ENCODE peak calls at places on chromosomes 2 and 18, in nine cellular contexts. A is astrocyte of the spinal cord, B is psoas muscle, D is endothelial cell, L is fibroblast of the aortic adventitia, Z is lower leg skin, O is heart right ventricle, F is cardiac fibroblast, P is HFF-Myc. G is an unnamed sample.

GRCh38 chr2:108288534-108289106 is at the start of gene SULT1C2:
- DNase-seq in O (no peak), L (no peak), P (no peak), F (no peak), Z (no peak), A (peak), B (no peak), D (peak), G (no peak)

GRCh38 chr2:219736196-219736595 is 108.8 kb downstream of the SLC4A3 start:
- DNase-seq in F (peak), D (peak), B (no peak), A (peak), P (peak), O (no peak), Z (no peak), L (peak), G (peak)

GRCh38 chr2:187573722-187574121 is 19.5 kb upstream of the TFPI start:
- DNase-seq in F (no peak), A (no peak), O (no peak), D (no peak), Z (no peak), L (no peak), P (no peak), B (no peak), G (no peak)

GRCh38 chr2:47269316-47270232 is 114.5 kb upstream of the STPG4 start:
- DNase-seq in B (peak), P (peak), D (no peak), A (peak), Z (peak), F (peak), O (peak), L (peak), G (no peak)

GRCh38 chr2:101794141-101794540 is 96.6 kb downstream of the MAP4K4 start:
- DNase-seq in L (no peak), Z (no peak), B (no peak), F (no peak), O (no peak), A (no peak), P (no peak), D (no peak), G (no peak)

GRCh38 chr18:10080372-10080771 is 166.6 kb downstream of the VAPA start:
- DNase-seq in D (no peak), B (no peak), O (no peak), A (no peak), P (no peak), F (no peak), Z (no peak), L (no peak), G (no peak)

GRCh38 chr2:3287896-3288295 is 89.7 kb downstream of the EIPR1 start:
- DNase-seq in D (no peak), Z (no peak), B (no peak), P (no peak), F (no peak), L (no peak), O (no peak), A (no peak), G (no peak)

GRCh38 chr2:110674620-110675555 is 3.0 kb downstream of the BUB1 start:
- DNase-seq in O (no peak), L (peak), P (no peak), Z (no peak), B (peak), D (no peak), A (peak), F (peak), G (no peak)

GRCh38 chr2:186098821-186099220 is 360.2 kb downstream of the FSIP2 start:
- DNase-seq in F (no peak), L (peak), D (no peak), Z (no peak), O (no peak), P (no peak), A (peak), B (no peak), G (no peak)

GRCh38 chr2:189092936-189093335 is 86.6 kb downstream of the COL5A2 start:
- DNase-seq in P (no peak), L (peak), Z (peak), F (peak), O (no peak), B (peak), A (peak), D (no peak), G (no peak)

GRCh38 chr2:33550206-33550605 is 48.9 kb downstream of the FAM98A start:
- DNase-seq in P (no peak), A (no peak), L (no peak), B (no peak), O (no peak), D (no peak), F (no peak), Z (no peak), G (no peak)

GRCh38 chr2:128756372-128756730 is 437.7 kb upstream of the HS6ST1 start:
- DNase-seq in Z (no peak), P (no peak), F (no peak), O (no peak), L (no peak), D (no peak), B (no peak), A (no peak), G (no peak)

GRCh38 chr2:128753321-128753720 is 434.7 kb upstream of the HS6ST1 start:
- DNase-seq in P (no peak), A (no peak), B (no peak), D (peak), F (no peak), O (no peak), Z (no peak), L (no peak), G (no peak)

GRCh38 chr2:128752691-128753263 is 434.1 kb upstream of the HS6ST1 start:
- DNase-seq in D (no peak), O (no peak), F (no peak), A (no peak), P (no peak), L (no peak), B (no peak), Z (no peak), G (no peak)

GRCh38 chr2:128754246-128754724 is 435.6 kb upstream of the HS6ST1 start:
- DNase-seq in D (peak), L (no peak), Z (no peak), B (no peak), F (no peak), O (peak), A (no peak), P (no peak), G (no peak)

GRCh38 chr2:128755693-128756371 is 437.2 kb upstream of the HS6ST1 start:
- DNase-seq in D (no peak), B (no peak), O (no peak), F (no peak), A (no peak), L (no peak), Z (no peak), P (no peak), G (no peak)
- TF ChIP-seq CTCF in D (peak), B (no peak), O (no peak), F (no peak), A (no peak), L (no peak), Z (no peak), P (no peak), G (no peak)

GRCh38 chr2:191218292-191218898 is 26.8 kb upstream of the MYO1B start:
- DNase-seq in Z (no peak), D (peak), F (peak), A (peak), L (peak), B (no peak), P (no peak), O (no peak), G (no peak)
- TF ChIP-seq CTCF in Z (no peak), D (peak), F (peak), A (peak), L (peak), B (peak), P (peak), O (peak), G (peak)

GRCh38 chr2:162073776-162074578 is at the start of gene DPP4:
- DNase-seq in B (peak), L (no peak), Z (no peak), F (peak), P (no peak), O (peak), D (peak), A (no peak), G (peak)
- TF ChIP-seq CTCF in B (no peak), L (no peak), Z (no peak), F (no peak), P (no peak), O (no peak), D (no peak), A (no peak), G (no peak)

GRCh38 chr2:85648619-85649018 is 19.4 kb downstream of the SFTPB start:
- DNase-seq in F (peak), O (no peak), A (peak), L (peak), D (peak), Z (no peak), P (no peak), B (no peak), G (no peak)
- TF ChIP-seq CTCF in F (peak), O (peak), A (peak), L (peak), D (peak), Z (no peak), P (peak), B (peak), G (peak)